ENCODE peak calls at places on chromosome 1, in six cellular contexts. One of them, this sample, is unnamed.

GRCh38 chr1:200364121-200364759 is 45.6 kb downstream of the ZNF281 start:
- DNase-seq in OCI-LY7: no peak
- DNase-seq in kidney epithelial cell: peak
- DNase-seq in IMR-90: peak
- DNase-seq in cardiac fibroblast: peak
- DNase-seq in cardiac muscle cell: no peak
- DNase-seq in this sample: no peak

GRCh38 chr1:16118706-16119105 is 37.2 kb downstream of the EPHA2 start:
- DNase-seq in IMR-90: no peak
- DNase-seq in cardiac muscle cell: no peak
- DNase-seq in OCI-LY7: no peak
- DNase-seq in kidney epithelial cell: no peak
- DNase-seq in cardiac fibroblast: no peak
- DNase-seq in this sample: no peak

GRCh38 chr1:147640553-147641165 is 29.7 kb downstream of the ACP6 start:
- DNase-seq in kidney epithelial cell: peak
- DNase-seq in IMR-90: peak
- DNase-seq in cardiac muscle cell: peak
- DNase-seq in cardiac fibroblast: peak
- DNase-seq in OCI-LY7: peak
- DNase-seq in this sample: peak

GRCh38 chr1:1267488-1268283 is 6.0 kb downstream of the UBE2J2 start:
- DNase-seq in IMR-90: no peak
- DNase-seq in OCI-LY7: no peak
- DNase-seq in kidney epithelial cell: no peak
- DNase-seq in cardiac muscle cell: no peak
- DNase-seq in cardiac fibroblast: no peak
- DNase-seq in this sample: no peak

GRCh38 chr1:86277909-86278308 is 118.2 kb downstream of the ODF2L start:
- DNase-seq in cardiac fibroblast: no peak
- DNase-seq in IMR-90: no peak
- DNase-seq in OCI-LY7: no peak
- DNase-seq in kidney epithelial cell: no peak
- DNase-seq in cardiac muscle cell: no peak
- DNase-seq in this sample: no peak

GRCh38 chr1:59686170-59686569 is 128.6 kb upstream of the HOOK1 start:
- DNase-seq in OCI-LY7: no peak
- DNase-seq in kidney epithelial cell: no peak
- DNase-seq in cardiac fibroblast: no peak
- DNase-seq in cardiac muscle cell: no peak
- DNase-seq in IMR-90: no peak
- DNase-seq in this sample: no peak

GRCh38 chr1:163178628-163179027 is 24.1 kb downstream of the RGS5 start:
- DNase-seq in kidney epithelial cell: no peak
- DNase-seq in cardiac muscle cell: no peak
- DNase-seq in IMR-90: no peak
- DNase-seq in cardiac fibroblast: peak
- DNase-seq in OCI-LY7: no peak
- DNase-seq in this sample: no peak

GRCh38 chr1:30286984-30287839 is 436.2 kb downstream of the MATN1 start:
- DNase-seq in IMR-90: no peak
- DNase-seq in OCI-LY7: no peak
- DNase-seq in cardiac muscle cell: no peak
- DNase-seq in cardiac fibroblast: no peak
- DNase-seq in kidney epithelial cell: no peak
- DNase-seq in this sample: no peak

GRCh38 chr1:86503477-86504129 is 34.9 kb downstream of the CLCA1 start:
- DNase-seq in cardiac fibroblast: peak
- DNase-seq in IMR-90: peak
- DNase-seq in kidney epithelial cell: no peak
- DNase-seq in OCI-LY7: no peak
- DNase-seq in cardiac muscle cell: no peak
- DNase-seq in this sample: peak

GRCh38 chr1:210366767-210367166 is 38.1 kb downstream of the HHAT start:
- DNase-seq in OCI-LY7: no peak
- DNase-seq in IMR-90: no peak
- DNase-seq in cardiac fibroblast: no peak
- DNase-seq in kidney epithelial cell: no peak
- DNase-seq in cardiac muscle cell: no peak
- DNase-seq in this sample: no peak

GRCh38 chr1:9066945-9067807 is 2.3 kb downstream of the SLC2A5 start:
- DNase-seq in cardiac fibroblast: peak
- DNase-seq in IMR-90: peak
- DNase-seq in OCI-LY7: peak
- DNase-seq in cardiac muscle cell: no peak
- DNase-seq in kidney epithelial cell: peak
- DNase-seq in this sample: no peak

GRCh38 chr1:34002810-34003209 is 138.9 kb downstream of the HMGB4 start:
- DNase-seq in cardiac muscle cell: no peak
- DNase-seq in IMR-90: no peak
- DNase-seq in kidney epithelial cell: no peak
- DNase-seq in OCI-LY7: no peak
- DNase-seq in cardiac fibroblast: no peak
- DNase-seq in this sample: no peak

DNA sequence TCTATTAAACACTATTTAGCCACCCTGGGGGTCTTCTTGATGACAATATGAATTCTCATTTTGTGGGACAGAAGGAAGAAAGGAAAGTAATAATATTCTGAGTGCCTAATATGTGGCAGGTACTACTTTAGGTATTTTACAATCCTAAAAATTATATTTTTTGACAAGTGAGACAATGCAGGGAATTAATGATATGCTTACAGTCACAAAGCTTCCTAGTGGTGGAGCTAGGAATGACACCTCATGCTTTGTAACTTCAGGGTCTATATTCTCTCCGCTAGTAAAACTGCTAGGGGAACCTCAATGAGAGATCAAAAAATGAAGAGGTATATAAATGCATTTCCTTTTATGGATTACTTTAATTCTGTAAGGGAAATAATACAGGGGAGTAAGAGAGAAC is 44.3 kb downstream of the TPR start:
- DNase-seq in kidney epithelial cell: no peak
- DNase-seq in OCI-LY7: no peak
- DNase-seq in IMR-90: no peak
- DNase-seq in cardiac muscle cell: no peak
- DNase-seq in cardiac fibroblast: no peak
- DNase-seq in this sample: no peak
- TF ChIP-seq CTCF in kidney epithelial cell: peak
- TF ChIP-seq CTCF in OCI-LY7: peak
- TF ChIP-seq CTCF in IMR-90: peak
- TF ChIP-seq CTCF in cardiac muscle cell: peak
- TF ChIP-seq CTCF in cardiac fibroblast: peak
- TF ChIP-seq CTCF in this sample: peak

DNA sequence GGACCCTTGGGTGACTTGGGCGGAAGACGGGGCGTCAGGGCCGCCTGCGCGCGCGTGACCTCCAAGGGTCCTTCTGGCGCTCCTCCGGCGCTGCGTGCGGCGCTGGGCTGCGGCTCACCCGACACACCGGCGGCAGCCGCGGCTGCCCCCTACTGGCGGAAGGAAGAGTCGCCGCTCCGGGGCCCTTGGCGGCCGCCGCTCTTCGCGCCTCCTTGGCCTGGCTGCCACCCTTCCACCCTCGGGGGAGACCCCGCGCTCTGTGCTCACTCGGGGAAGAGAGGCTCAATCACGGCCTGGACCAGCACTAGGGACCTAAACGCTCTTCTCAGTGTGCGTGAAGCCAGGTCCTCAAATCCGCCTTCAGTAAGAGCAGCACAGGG is 89.7 kb downstream of the DMRTA2 start:
- DNase-seq in IMR-90: peak
- DNase-seq in cardiac fibroblast: peak
- DNase-seq in OCI-LY7: peak
- DNase-seq in kidney epithelial cell: no peak
- DNase-seq in cardiac muscle cell: peak
- DNase-seq in this sample: peak
- TF ChIP-seq CTCF in IMR-90: peak
- TF ChIP-seq CTCF in cardiac fibroblast: peak
- TF ChIP-seq CTCF in OCI-LY7: peak
- TF ChIP-seq CTCF in kidney epithelial cell: peak
- TF ChIP-seq CTCF in cardiac muscle cell: peak
- TF ChIP-seq CTCF in this sample: peak

GRCh38 chr1:241591736-241592135 is 48.4 kb downstream of the CHML start:
- DNase-seq in cardiac fibroblast: no peak
- DNase-seq in cardiac muscle cell: no peak
- DNase-seq in OCI-LY7: no peak
- DNase-seq in IMR-90: no peak
- DNase-seq in kidney epithelial cell: no peak
- DNase-seq in this sample: no peak

GRCh38 chr1:241590734-241591133 is 49.4 kb downstream of the CHML start:
- DNase-seq in kidney epithelial cell: no peak
- DNase-seq in IMR-90: no peak
- DNase-seq in cardiac muscle cell: no peak
- DNase-seq in OCI-LY7: no peak
- DNase-seq in cardiac fibroblast: no peak
- DNase-seq in this sample: no peak

GRCh38 chr1:241589524-241589923 is 50.6 kb downstream of the CHML start:
- DNase-seq in cardiac fibroblast: no peak
- DNase-seq in OCI-LY7: no peak
- DNase-seq in cardiac muscle cell: no peak
- DNase-seq in kidney epithelial cell: no peak
- DNase-seq in IMR-90: no peak
- DNase-seq in this sample: no peak

GRCh38 chr1:241592273-241592958 is 47.8 kb downstream of the CHML start:
- DNase-seq in IMR-90: peak
- DNase-seq in cardiac muscle cell: no peak
- DNase-seq in OCI-LY7: no peak
- DNase-seq in cardiac fibroblast: no peak
- DNase-seq in kidney epithelial cell: peak
- DNase-seq in this sample: no peak

GRCh38 chr1:241591317-241591716 is 48.9 kb downstream of the CHML start:
- DNase-seq in cardiac muscle cell: no peak
- DNase-seq in cardiac fibroblast: no peak
- DNase-seq in OCI-LY7: no peak
- DNase-seq in IMR-90: peak
- DNase-seq in kidney epithelial cell: no peak
- DNase-seq in this sample: no peak
- TF ChIP-seq CTCF in cardiac muscle cell: no peak
- TF ChIP-seq CTCF in cardiac fibroblast: no peak
- TF ChIP-seq CTCF in OCI-LY7: no peak
- TF ChIP-seq CTCF in IMR-90: no peak
- TF ChIP-seq CTCF in kidney epithelial cell: no peak
- TF ChIP-seq CTCF in this sample: no peak

GRCh38 chr1:180917306-180918065 is 4.8 kb downstream of the KIAA1614 start:
- DNase-seq in OCI-LY7: no peak
- DNase-seq in cardiac muscle cell: no peak
- DNase-seq in kidney epithelial cell: no peak
- DNase-seq in IMR-90: peak
- DNase-seq in cardiac fibroblast: peak
- DNase-seq in this sample: no peak
- TF ChIP-seq CTCF in OCI-LY7: no peak
- TF ChIP-seq CTCF in cardiac muscle cell: peak
- TF ChIP-seq CTCF in kidney epithelial cell: no peak
- TF ChIP-seq CTCF in IMR-90: peak
- TF ChIP-seq CTCF in cardiac fibroblast: no peak
- TF ChIP-seq CTCF in this sample: no peak